ENCODE peak calls at places on chromosomes 12 and 14, in eight cellular contexts. L is PC-3, E is GM23248, N is SK-N-MC, V is neural progenitor cell, Z is mammary epithelial cell, J is fibroblast of lung, M is GM23338. S is an unnamed sample.

GRCh38 chr12:111446044-111446581 is 40.4 kb downstream of the SH2B3 start:
- DNase-seq in E (peak), Z (no peak), V (no peak), M (peak), L (no peak), N (no peak), J (peak), S (peak)

GRCh38 chr12:13195848-13196301 is 651 bp upstream of the EMP1 start:
- DNase-seq in E (peak), L (peak), J (peak), V (no peak), M (no peak), N (no peak), Z (no peak), S (no peak)

GRCh38 chr12:48814313-48815280 is 3.7 kb upstream of the CACNB3 start:
- DNase-seq in Z (peak), N (no peak), J (peak), L (peak), V (peak), E (peak), M (peak), S (peak)

GRCh38 chr12:28787151-28787550 is 361.9 kb upstream of the FAR2 start:
- DNase-seq in M (no peak), E (no peak), N (no peak), V (no peak), Z (no peak), L (peak), J (peak), S (peak)

GRCh38 chr12:83823386-83824045 is 1089.1 kb downstream of the SLC6A15 start:
- DNase-seq in E (peak), V (peak), M (peak), L (peak), Z (peak), J (no peak), N (no peak), S (peak)

GRCh38 chr14:100237735-100238418 is 1.1 kb upstream of the YY1 start:
- DNase-seq in L (peak), N (no peak), E (peak), V (peak), J (peak), Z (peak), M (peak), S (peak)

GRCh38 chr12:16520328-16520727 is 85.6 kb downstream of the LMO3 start:
- DNase-seq in Z (peak), M (no peak), J (peak), V (no peak), L (no peak), E (peak), N (no peak), S (no peak)

GRCh38 chr14:68466491-68466977 is 326.3 kb downstream of the ZFP36L1 start:
- DNase-seq in E (peak), M (no peak), V (no peak), L (peak), N (no peak), J (peak), Z (peak), S (no peak)

GRCh38 chr14:55005071-55005470 is 21.8 kb downstream of the WDHD1 start:
- DNase-seq in V (no peak), N (no peak), Z (no peak), E (peak), L (no peak), J (peak), M (no peak), S (no peak)

GRCh38 chr12:121889267-121889624 is 656 bp downstream of the PSMD9 start:
- DNase-seq in M (no peak), L (no peak), V (no peak), E (no peak), N (no peak), J (no peak), Z (no peak), S (no peak)

GRCh38 chr14:68986926-68987652 is 8.0 kb upstream of the ACTN1 start:
- DNase-seq in M (no peak), E (peak), Z (peak), L (no peak), V (no peak), N (no peak), J (no peak), S (no peak)

GRCh38 chr14:91249841-91250616 is 5.5 kb upstream of the GPR68 start:
- DNase-seq in M (no peak), E (peak), J (peak), L (peak), Z (peak), N (no peak), V (peak), S (no peak)

GRCh38 chr14:106372870-106373657 is 846.7 kb downstream of the TMEM121 start:
- DNase-seq in J (no peak), N (no peak), L (peak), M (peak), Z (no peak), E (peak), V (no peak), S (peak)

GRCh38 chr12:98341732-98342131 is 173.7 kb upstream of the TMPO start:
- DNase-seq in L (no peak), V (no peak), Z (no peak), M (no peak), N (no peak), J (no peak), E (no peak), S (no peak)

GRCh38 chr14:39097159-39097558 is 5.9 kb downstream of the SEC23A start:
- DNase-seq in V (no peak), L (no peak), M (peak), N (no peak), J (peak), Z (peak), E (peak), S (no peak)

GRCh38 chr12:54001283-54002187 is 1.6 kb downstream of the HOXC9 start:
- DNase-seq in E (no peak), Z (no peak), M (no peak), J (no peak), N (no peak), L (no peak), V (no peak), S (no peak)
- H3K27ac ChIP-seq in E (no peak), Z (no peak), M (no peak), J (no peak), N (no peak), L (no peak), V (no peak), S (peak)

GRCh38 chr12:62712561-62712960 is 222.4 kb downstream of the PPM1H start:
- DNase-seq in M (no peak), L (no peak), N (no peak), J (no peak), E (no peak), V (no peak), Z (no peak), S (no peak)

GRCh38 chr12:62715086-62715786 is 219.7 kb downstream of the PPM1H start:
- DNase-seq in M (no peak), V (peak), E (no peak), N (no peak), Z (no peak), L (no peak), J (no peak), S (no peak)

GRCh38 chr12:62714409-62715075 is 220.4 kb downstream of the PPM1H start:
- DNase-seq in M (no peak), J (no peak), V (no peak), N (no peak), L (no peak), E (no peak), Z (no peak), S (no peak)

GRCh38 chr12:62713190-62713589 is 221.8 kb downstream of the PPM1H start:
- DNase-seq in J (no peak), N (no peak), E (no peak), Z (no peak), L (no peak), M (no peak), V (no peak), S (no peak)

DNA sequence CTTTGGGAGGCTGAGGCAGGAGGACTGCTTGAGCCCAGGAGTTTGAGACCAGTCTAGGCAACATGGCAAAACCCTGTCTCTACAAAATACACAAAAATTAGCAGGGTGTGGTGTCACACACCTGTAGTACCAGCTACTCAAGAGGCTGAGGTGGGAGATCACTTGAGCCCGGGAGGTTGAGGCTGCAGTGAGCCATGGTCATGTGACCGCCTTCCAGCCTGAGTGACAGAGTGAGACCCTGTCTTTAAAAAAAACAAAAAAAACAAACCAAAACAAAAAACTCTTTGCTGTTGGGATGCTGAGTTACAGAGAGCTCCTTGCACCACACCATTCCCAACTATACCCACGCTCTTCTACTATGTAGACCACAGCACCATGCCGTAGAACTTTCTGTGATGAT is 221.2 kb downstream of the PPM1H start:
- DNase-seq in Z (no peak), V (no peak), N (no peak), E (no peak), L (no peak), M (no peak), J (no peak), S (no peak)
- TF ChIP-seq EZH2 in Z (no peak), V (no peak), N (no peak), E (no peak), L (no peak), M (no peak), J (no peak), S (no peak)

GRCh38 chr14:93047661-93048060 is 68.1 kb downstream of the ITPK1 start:
- DNase-seq in V (no peak), Z (no peak), E (no peak), M (no peak), L (no peak), N (no peak), J (no peak), S (no peak)

GRCh38 chr14:93049867-93050331 is 65.8 kb downstream of the ITPK1 start:
- DNase-seq in V (peak), M (no peak), Z (no peak), L (no peak), E (no peak), N (no peak), J (no peak), S (no peak)

GRCh38 chr14:93049295-93049694 is 66.4 kb downstream of the ITPK1 start:
- DNase-seq in L (no peak), V (no peak), J (no peak), N (no peak), E (no peak), Z (no peak), M (no peak), S (no peak)

GRCh38 chr14:93047187-93047586 is 68.5 kb downstream of the ITPK1 start:
- DNase-seq in N (no peak), M (no peak), V (no peak), L (no peak), Z (no peak), E (no peak), J (no peak), S (no peak)

DNA sequence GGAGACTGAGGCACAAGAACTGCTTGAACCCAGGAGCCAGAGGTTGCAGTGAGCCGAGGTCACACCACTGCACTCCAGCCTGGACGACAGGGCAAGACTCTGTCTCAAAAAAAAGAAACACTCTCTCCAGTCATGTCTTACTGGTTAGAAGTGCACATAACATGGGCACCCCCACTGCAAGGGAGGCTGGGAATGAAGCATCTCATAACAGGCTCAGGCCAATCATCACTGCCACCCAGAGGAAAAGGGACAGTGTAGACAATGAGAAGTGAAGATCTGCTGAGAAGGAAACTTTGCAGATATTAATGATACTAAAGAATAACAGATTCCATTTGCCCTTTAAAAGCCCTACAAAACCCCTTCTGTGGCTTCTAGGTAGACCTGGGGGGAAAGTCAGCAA is 66.9 kb downstream of the ITPK1 start:
- DNase-seq in N (no peak), Z (no peak), L (no peak), V (no peak), J (no peak), E (no peak), M (no peak), S (no peak)
- H3K27ac ChIP-seq in N (no peak), Z (no peak), L (no peak), V (no peak), J (no peak), E (no peak), M (no peak), S (no peak)

DNA sequence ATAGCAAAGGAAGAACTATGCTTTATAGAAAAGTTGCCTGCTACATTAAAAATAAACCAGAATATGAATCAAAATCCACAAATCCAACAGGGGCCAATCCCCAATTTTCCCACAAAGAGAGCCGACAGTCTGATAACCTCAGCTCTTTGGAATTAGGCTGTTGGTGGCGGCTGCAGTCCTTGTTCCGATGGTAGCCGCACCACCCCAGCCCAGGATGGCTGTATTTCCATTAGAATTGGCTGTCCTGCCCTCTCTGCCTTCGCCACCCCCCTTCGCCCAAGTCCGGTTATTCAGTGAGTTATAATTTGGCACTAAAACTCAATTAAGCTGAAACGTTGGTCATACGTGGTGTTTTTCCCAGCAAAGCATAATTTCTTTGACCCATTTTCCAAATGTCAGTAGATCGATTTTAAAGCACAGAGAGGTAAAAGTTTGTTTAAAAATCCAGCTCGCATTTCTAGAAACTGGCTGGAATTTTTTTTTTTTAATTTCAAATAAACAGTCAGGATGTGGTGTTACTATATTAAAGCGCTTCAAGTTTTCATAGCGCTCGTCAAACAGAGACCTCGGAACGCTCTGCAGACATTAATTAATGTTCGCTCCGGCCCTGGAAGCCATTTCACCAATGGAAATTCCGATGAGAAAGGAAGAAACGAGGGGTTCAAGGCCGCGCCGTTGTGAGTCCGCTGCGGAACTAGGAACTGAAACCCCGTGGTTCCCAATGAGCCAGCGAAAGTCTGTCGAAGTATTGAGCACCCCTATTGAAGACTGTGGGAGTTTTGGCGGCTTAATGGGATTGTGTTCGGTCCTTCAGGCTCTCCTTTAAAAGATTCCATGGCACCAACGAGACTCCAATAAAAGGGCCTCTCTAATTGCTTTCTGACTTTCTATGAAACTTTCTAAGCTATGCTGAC is 104.8 kb upstream of the DIO3 start:
- DNase-seq in M (peak), E (no peak), Z (no peak), V (peak), L (no peak), N (no peak), J (no peak), S (no peak)
- TF ChIP-seq EZH2 in M (peak), E (no peak), Z (peak), V (peak), L (no peak), N (no peak), J (no peak), S (peak)

GRCh38 chr12:96354326-96354725 is 45.9 kb downstream of the CDK17 start:
- DNase-seq in N (no peak), Z (no peak), E (peak), L (no peak), V (no peak), J (peak), M (no peak), S (no peak)
- H3K27ac ChIP-seq in N (no peak), Z (no peak), E (no peak), L (no peak), V (no peak), J (no peak), M (peak), S (no peak)

GRCh38 chr12:20404576-20405346 is 36.4 kb downstream of the PDE3A start:
- DNase-seq in Z (no peak), E (no peak), N (no peak), L (no peak), M (no peak), V (no peak), J (peak), S (peak)

GRCh38 chr12:20398720-20399119 is 30.4 kb downstream of the PDE3A start:
- DNase-seq in N (no peak), L (no peak), M (no peak), V (no peak), E (no peak), J (no peak), Z (no peak), S (no peak)

GRCh38 chr12:20400003-20400402 is 31.7 kb downstream of the PDE3A start:
- DNase-seq in M (no peak), V (no peak), E (no peak), J (no peak), Z (no peak), N (no peak), L (no peak), S (no peak)

GRCh38 chr12:20403230-20403629 is 34.9 kb downstream of the PDE3A start:
- DNase-seq in E (no peak), J (no peak), N (no peak), V (no peak), M (peak), L (no peak), Z (no peak), S (no peak)
- TF ChIP-seq EZH2 in E (no peak), J (no peak), N (no peak), V (no peak), M (no peak), L (no peak), Z (no peak), S (no peak)

DNA sequence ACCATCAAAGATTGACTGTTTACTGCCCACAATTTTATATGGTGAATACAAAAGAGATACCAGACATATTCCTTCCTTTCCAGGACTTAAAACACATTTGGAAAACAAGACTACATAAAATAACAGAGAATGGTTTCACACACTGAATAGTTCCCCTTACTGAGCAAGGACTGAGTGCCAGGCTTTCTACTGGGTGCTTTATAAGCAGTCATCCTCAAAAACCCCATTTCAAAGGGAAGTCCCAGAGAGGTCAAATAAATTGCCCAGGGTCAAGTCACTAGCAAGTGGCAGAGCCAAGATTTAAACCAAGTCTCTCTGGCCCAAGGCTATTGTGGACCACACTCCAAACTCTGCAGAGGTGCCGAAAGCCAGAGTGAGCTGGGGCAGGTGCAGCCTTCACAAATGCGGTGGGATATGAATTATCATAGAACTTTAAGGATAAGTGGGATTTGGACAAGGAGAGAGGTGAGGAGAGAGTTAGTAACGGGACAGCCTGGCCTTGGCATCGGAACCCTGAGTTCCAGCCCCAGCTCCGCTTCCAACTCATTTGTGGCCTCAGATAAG is 9.1 kb upstream of the RPAP3 start:
- DNase-seq in N (no peak), J (no peak), L (no peak), M (no peak), E (no peak), Z (no peak), V (no peak), S (no peak)
- H3K27ac ChIP-seq in N (no peak), J (no peak), L (no peak), M (no peak), E (no peak), Z (no peak), V (no peak), S (no peak)

DNA sequence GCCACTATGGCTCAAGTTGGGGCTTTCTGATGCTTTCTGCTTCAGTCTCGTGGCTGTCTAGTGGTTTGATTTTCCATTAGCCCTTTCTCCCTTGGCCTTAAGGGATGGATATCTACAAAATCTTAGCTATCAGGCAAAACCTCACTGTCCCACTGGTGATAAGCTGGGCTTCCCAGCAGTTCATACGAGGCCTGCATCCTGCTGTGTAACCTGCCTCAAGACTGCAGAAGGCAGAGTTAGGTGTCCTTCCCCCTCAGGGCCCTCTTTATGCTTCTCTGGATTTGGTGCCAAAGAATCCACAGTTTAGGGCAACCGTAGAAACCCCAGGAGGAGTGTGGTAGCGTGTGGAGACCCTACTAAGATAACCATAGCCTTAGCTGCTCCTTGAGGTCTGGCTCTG is 38.9 kb downstream of the ETV6 start:
- DNase-seq in V (no peak), N (no peak), J (no peak), Z (no peak), M (no peak), L (no peak), E (no peak), S (no peak)
- TF ChIP-seq EZH2 in V (no peak), N (no peak), J (no peak), Z (no peak), M (no peak), L (no peak), E (no peak), S (no peak)